ENCODE peak calls at places on chromosome 1, in four cellular contexts. F is A673, N is AG09309, X is brain microvascular endothelial cell. A is an unnamed sample.

GRCh38 chr1:229563701-229564100 is 5.2 kb upstream of the ABCB10 start:
- DNase-seq in N (no peak), X (peak), F (no peak), A (no peak)

GRCh38 chr1:168964478-168964877 is 142.0 kb upstream of the ATP1B1 start:
- DNase-seq in X (no peak), F (no peak), N (no peak), A (no peak)

GRCh38 chr1:42422672-42423236 is 33.1 kb downstream of the ZMYND12 start:
- DNase-seq in X (no peak), N (no peak), F (no peak), A (no peak)

GRCh38 chr1:212640223-212640885 is 31.8 kb downstream of the ATF3 start:
- DNase-seq in N (no peak), F (no peak), X (no peak), A (no peak)

GRCh38 chr1:185570962-185571361 is 163.2 kb upstream of the HMCN1 start:
- DNase-seq in N (no peak), F (no peak), X (no peak), A (peak)

GRCh38 chr1:54256756-54257155 is 56.8 kb downstream of the MRPL37 start:
- DNase-seq in X (no peak), N (no peak), F (no peak), A (no peak)

GRCh38 chr1:203126866-203127671 is 457 bp upstream of the ADORA1 start:
- DNase-seq in X (no peak), N (no peak), F (no peak), A (no peak)

GRCh38 chr1:201426395-201427310 is 5.1 kb upstream of the TNNI1 start:
- DNase-seq in N (no peak), X (no peak), F (no peak), A (no peak)

GRCh38 chr1:236854602-236854978 is 59.5 kb downstream of the MTR start:
- DNase-seq in N (peak), X (peak), F (no peak), A (no peak)

GRCh38 chr1:154788886-154789285 is 81.2 kb downstream of the KCNN3 start:
- DNase-seq in X (no peak), N (no peak), F (no peak), A (no peak)

GRCh38 chr1:158943059-158943458 is 11.7 kb downstream of the PYHIN1 start:
- DNase-seq in F (no peak), X (no peak), N (no peak), A (no peak)

GRCh38 chr1:20124451-20125057 is 5.2 kb upstream of the PLA2G2D start:
- DNase-seq in X (peak), F (peak), N (peak), A (peak)

GRCh38 chr1:40625476-40626382 is 39.8 kb downstream of the RIMS3 start:
- DNase-seq in F (no peak), X (peak), N (no peak), A (no peak)

GRCh38 chr1:80194221-80194620 is 1187.7 kb upstream of the ADGRL4 start:
- DNase-seq in X (no peak), N (no peak), F (no peak), A (no peak)

GRCh38 chr1:100860397-100860991 is 34.1 kb downstream of the EXTL2 start:
- DNase-seq in X (peak), F (peak), N (no peak), A (peak)

GRCh38 chr1:80673935-80674597 is 1126.7 kb upstream of the ADGRL2 start:
- DNase-seq in F (no peak), N (no peak), X (no peak), A (no peak)

GRCh38 chr1:160205974-160206369 is 788 bp downstream of the PEA15 start:
- DNase-seq in X (peak), F (no peak), N (no peak), A (no peak)

GRCh38 chr1:59404725-59405124 is 107.8 kb downstream of the FGGY start:
- DNase-seq in N (no peak), F (peak), X (no peak), A (no peak)

GRCh38 chr1:225848044-225848955 is 33.9 kb downstream of the TMEM63A start:
- DNase-seq in F (peak), N (no peak), X (peak), A (no peak)

GRCh38 chr1:34407140-34407539 is 230.4 kb downstream of the C1orf94 start:
- DNase-seq in N (peak), X (no peak), F (no peak), A (no peak)

GRCh38 chr1:15755021-15755642 is 3.5 kb upstream of the FBLIM1 start:
- DNase-seq in N (no peak), X (no peak), F (no peak), A (no peak)

GRCh38 chr1:181174860-181175259 is 86.4 kb downstream of the IER5 start:
- DNase-seq in X (no peak), F (no peak), N (no peak), A (no peak)

GRCh38 chr1:111948209-111949131 is 41.0 kb downstream of the KCND3 start:
- DNase-seq in N (peak), X (no peak), F (no peak), A (no peak)

GRCh38 chr1:205693421-205693991 is 13.2 kb upstream of the SLC45A3 start:
- DNase-seq in N (no peak), F (no peak), X (no peak), A (no peak)

GRCh38 chr1:41361028-41361494 is at the start of gene FOXO6:
- DNase-seq in X (peak), F (peak), N (peak), A (peak)

GRCh38 chr1:205324781-205325180 is 3.2 kb upstream of the NUAK2 start:
- DNase-seq in X (peak), N (no peak), F (no peak), A (no peak)

GRCh38 chr1:178552856-178553255 is 39.9 kb downstream of the TEX35 start:
- DNase-seq in N (no peak), X (no peak), F (no peak), A (no peak)

GRCh38 chr1:227136210-227136609 is 182.1 kb downstream of the CDC42BPA start:
- DNase-seq in N (no peak), X (peak), F (no peak), A (no peak)

GRCh38 chr1:16204634-16205332 is 7.7 kb downstream of the ARHGEF19 start:
- DNase-seq in X (no peak), N (no peak), F (peak), A (no peak)

GRCh38 chr1:9197186-9198099 is 37.1 kb upstream of the H6PD start:
- DNase-seq in F (peak), N (no peak), X (peak), A (no peak)

GRCh38 chr1:119787776-119788175 is 19.1 kb upstream of the HMGCS2 start:
- DNase-seq in N (peak), X (no peak), F (no peak), A (no peak)

GRCh38 chr1:217482356-217483102 is 148.4 kb downstream of the GPATCH2 start:
- DNase-seq in X (peak), N (peak), F (no peak), A (peak)

GRCh38 chr1:50279622-50280320 is 143.5 kb downstream of the DMRTA2 start:
- DNase-seq in N (no peak), X (no peak), F (peak), A (peak)

GRCh38 chr1:145927916-145928647 is 798 bp upstream of the RBM8A start:
- DNase-seq in N (no peak), X (no peak), F (no peak), A (no peak)

GRCh38 chr1:213123532-213123931 is 72.5 kb downstream of the RPS6KC1 start:
- DNase-seq in N (no peak), F (no peak), X (peak), A (peak)

GRCh38 chr1:200938955-200939354 is 44.3 kb downstream of the INAVA start:
- DNase-seq in F (no peak), X (no peak), N (no peak), A (no peak)

GRCh38 chr1:199546323-199546722 is 481.2 kb upstream of the NR5A2 start:
- DNase-seq in X (peak), N (no peak), F (no peak), A (no peak)

GRCh38 chr1:199550384-199551067 is 477.0 kb upstream of the NR5A2 start:
- DNase-seq in F (peak), N (no peak), X (peak), A (peak)

GRCh38 chr1:199549424-199549823 is 478.1 kb upstream of the NR5A2 start:
- DNase-seq in F (no peak), X (peak), N (no peak), A (no peak)

GRCh38 chr1:199553104-199553503 is 474.4 kb upstream of the NR5A2 start:
- DNase-seq in F (no peak), X (no peak), N (no peak), A (no peak)

DNA sequence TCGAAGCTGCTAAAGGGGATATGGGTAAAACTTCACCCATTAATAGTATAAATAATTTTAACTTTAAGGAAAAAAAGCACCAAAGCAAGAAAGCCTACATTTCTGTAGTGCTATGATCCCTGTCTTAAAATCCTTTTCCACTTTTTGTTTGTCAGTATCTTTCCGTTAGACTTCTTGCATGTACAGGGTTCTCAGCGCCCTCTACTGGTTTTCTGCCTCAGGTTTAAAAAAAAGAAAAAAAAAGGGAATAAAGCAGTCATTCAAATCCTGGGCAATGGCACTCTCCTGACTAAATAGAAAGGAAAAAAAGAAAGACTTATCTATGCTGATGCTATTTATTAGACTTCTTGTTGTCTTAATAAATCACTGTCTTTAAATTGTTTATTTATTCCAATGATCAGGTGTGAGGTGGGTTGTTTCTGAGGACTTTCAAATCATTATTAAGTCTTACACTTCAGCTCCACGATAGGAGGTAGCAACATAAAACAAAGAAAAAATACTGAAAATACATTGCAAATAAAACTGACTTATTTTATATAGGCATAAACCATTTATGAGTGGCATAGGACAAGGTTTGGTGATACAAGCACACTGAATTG is 475.4 kb upstream of the NR5A2 start:
- DNase-seq in F (peak), N (peak), X (peak), A (peak)
- TF ChIP-seq CTCF in F (peak), N (peak), X (peak), A (peak)

GRCh38 chr1:240562779-240563178 is 49.2 kb downstream of the GREM2 start:
- DNase-seq in X (no peak), F (no peak), N (no peak), A (no peak)
- H3K4me3 ChIP-seq in X (no peak), F (no peak), N (no peak), A (no peak)

DNA sequence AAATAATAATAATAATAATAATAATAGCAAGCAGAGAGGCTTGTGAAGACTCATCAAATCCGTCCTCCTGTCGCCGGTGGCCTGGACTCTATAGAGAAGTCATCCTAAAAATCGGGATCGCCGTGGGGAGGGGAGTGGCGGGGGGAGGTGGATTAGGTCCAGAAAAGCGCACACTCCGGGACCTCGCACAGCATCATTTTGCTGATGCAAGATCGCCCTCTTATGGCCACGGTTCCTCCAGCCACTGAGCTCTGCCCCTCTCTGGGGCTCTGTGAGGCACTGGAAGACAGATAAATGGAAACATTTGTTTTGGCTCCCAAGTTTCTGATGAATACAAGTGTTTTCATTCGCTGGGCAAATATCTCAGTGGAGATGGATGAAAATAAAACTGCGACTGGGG is 612.0 kb downstream of the MATN1 start:
- DNase-seq in F (peak), X (peak), N (no peak), A (no peak)
- TF ChIP-seq CTCF in F (peak), X (peak), N (peak), A (peak)

GRCh38 chr1:63645301-63645700 is 52.1 kb downstream of the PGM1 start:
- DNase-seq in F (no peak), X (no peak), N (no peak), A (no peak)

GRCh38 chr1:63643926-63644325 is 50.7 kb downstream of the PGM1 start:
- DNase-seq in X (no peak), F (no peak), N (no peak), A (peak)

GRCh38 chr1:63651110-63651776 is 58.0 kb downstream of the PGM1 start:
- DNase-seq in N (no peak), F (peak), X (peak), A (no peak)

GRCh38 chr1:63643517-63643916 is 50.3 kb downstream of the PGM1 start:
- DNase-seq in F (no peak), N (no peak), X (no peak), A (no peak)

GRCh38 chr1:63648689-63649088 is 55.5 kb downstream of the PGM1 start:
- DNase-seq in N (no peak), X (no peak), F (no peak), A (no peak)
- H3K4me3 ChIP-seq in N (no peak), X (no peak), F (no peak), A (no peak)

GRCh38 chr1:196306421-196306820 is 301.8 kb downstream of the KCNT2 start:
- DNase-seq in X (no peak), F (no peak), N (no peak), A (no peak)

GRCh38 chr1:196308171-196308570 is 300.1 kb downstream of the KCNT2 start:
- DNase-seq in X (no peak), N (no peak), F (no peak), A (no peak)

GRCh38 chr1:196312739-196313138 is 295.5 kb downstream of the KCNT2 start:
- DNase-seq in N (no peak), X (no peak), F (no peak), A (no peak)

GRCh38 chr1:196305216-196305615 is 303.0 kb downstream of the KCNT2 start:
- DNase-seq in X (no peak), F (no peak), N (no peak), A (no peak)

DNA sequence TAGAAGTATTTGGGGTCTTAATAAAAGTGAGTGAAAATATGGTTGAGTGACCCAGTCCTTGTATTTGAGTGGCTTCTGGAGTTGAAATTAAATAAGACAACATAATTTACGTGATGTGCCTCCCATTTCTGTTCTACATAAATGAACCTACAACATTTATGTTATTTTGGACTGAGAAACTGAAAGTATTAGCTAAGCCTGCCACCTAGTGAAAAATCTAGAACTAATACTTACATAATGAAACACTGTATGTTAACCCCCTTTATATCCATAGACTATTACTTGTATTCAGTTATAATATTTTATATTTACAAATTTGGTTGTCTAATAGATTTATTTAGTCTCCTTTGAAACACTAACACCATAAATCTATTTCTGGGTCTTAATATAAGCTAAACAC is 298.9 kb downstream of the KCNT2 start:
- DNase-seq in F (peak), N (peak), X (no peak), A (no peak)
- TF ChIP-seq CTCF in F (peak), N (peak), X (no peak), A (no peak)